ENCODE peak calls at places on chromosomes 11 and 22, in nine cellular contexts. Z is RWPE1, G is testis, W is hepatocyte, F is upper lobe of right lung, K is osteoblast, V is kidney, Q is stomach, B is spleen. E is an unnamed sample.

GRCh38 chr22:49803134-49803533 is 24.5 kb downstream of the BRD1 start:
- DNase-seq in F (no peak), V (no peak), B (no peak), W (no peak), Q (no peak), K (no peak), G (no peak), Z (no peak), E (no peak)

GRCh38 chr11:27514076-27514475 is 7.5 kb upstream of the LIN7C start:
- DNase-seq in W (no peak), Q (no peak), B (no peak), F (no peak), V (no peak), G (no peak), K (peak), Z (no peak), E (no peak)

GRCh38 chr22:49296561-49296960 is 531.1 kb downstream of the BRD1 start:
- DNase-seq in B (peak), G (peak), Q (peak), Z (no peak), V (no peak), F (peak), W (no peak), K (no peak), E (peak)

GRCh38 chr11:23280088-23280487 is 419.8 kb upstream of the CCDC179 start:
- DNase-seq in F (no peak), Z (no peak), K (no peak), V (no peak), W (no peak), G (no peak), Q (no peak), B (no peak), E (no peak)

GRCh38 chr11:11510939-11511338 is 110.9 kb downstream of the GALNT18 start:
- DNase-seq in V (peak), F (no peak), W (no peak), K (no peak), B (no peak), Z (no peak), Q (no peak), G (peak), E (no peak)

GRCh38 chr11:121777056-121777455 is 324.3 kb upstream of the SORL1-AS1 start:
- DNase-seq in Z (no peak), W (no peak), K (no peak), Q (no peak), F (no peak), V (no peak), B (no peak), G (no peak), E (no peak)

GRCh38 chr11:119530503-119530902 is 107.5 kb upstream of the THY1 start:
- DNase-seq in F (no peak), Z (no peak), W (peak), B (no peak), V (peak), K (no peak), G (no peak), Q (no peak), E (no peak)

GRCh38 chr11:86119062-86119461 is 50.2 kb upstream of the PICALM start:
- DNase-seq in G (no peak), Z (no peak), F (no peak), B (no peak), K (no peak), V (no peak), Q (no peak), W (no peak), E (no peak)

GRCh38 chr11:118572914-118573550 is 823 bp downstream of the ARCN1 start:
- DNase-seq in G (no peak), B (no peak), Q (no peak), K (peak), W (peak), F (no peak), V (no peak), Z (peak), E (no peak)

GRCh38 chr11:114375052-114375451 is 25.3 kb downstream of the C11orf71 start:
- DNase-seq in Z (no peak), K (no peak), B (no peak), W (no peak), V (no peak), F (no peak), Q (no peak), G (no peak), E (no peak)

GRCh38 chr11:41379084-41379483 is 80.4 kb downstream of the LRRC4C start:
- DNase-seq in Z (no peak), V (no peak), Q (no peak), W (no peak), F (no peak), B (no peak), K (no peak), G (no peak), E (no peak)

GRCh38 chr22:49487950-49488349 is 339.7 kb downstream of the BRD1 start:
- DNase-seq in V (peak), G (no peak), B (no peak), F (no peak), Z (no peak), Q (no peak), W (peak), K (no peak), E (no peak)

GRCh38 chr11:115581871-115582639 is 77.8 kb upstream of the CADM1 start:
- DNase-seq in B (no peak), G (no peak), K (no peak), W (peak), Q (no peak), V (no peak), Z (peak), F (no peak), E (no peak)

GRCh38 chr11:44379141-44380008 is 69.4 kb upstream of the ALX4 start:
- DNase-seq in W (no peak), Z (no peak), K (no peak), G (no peak), Q (no peak), V (no peak), F (no peak), B (no peak), E (no peak)

GRCh38 chr11:27524155-27524554 is 17.6 kb upstream of the LIN7C start:
- DNase-seq in F (no peak), Q (no peak), K (no peak), G (no peak), W (no peak), V (no peak), B (no peak), Z (peak), E (no peak)

GRCh38 chr22:44807915-44808690 is 55.7 kb downstream of the ARHGAP8 start:
- DNase-seq in W (no peak), V (peak), B (no peak), F (no peak), Q (no peak), Z (no peak), K (peak), G (no peak), E (no peak)

GRCh38 chr11:129315781-129316579 is 59.7 kb upstream of the BARX2 start:
- DNase-seq in F (peak), W (peak), Q (peak), K (no peak), V (no peak), B (no peak), G (no peak), Z (peak), E (no peak)

GRCh38 chr11:129143335-129143734 is 48.8 kb downstream of the ARHGAP32 start:
- DNase-seq in Q (peak), G (peak), Z (peak), F (peak), B (no peak), W (peak), V (peak), K (peak), E (peak)

GRCh38 chr22:40041738-40042137 is 47.0 kb downstream of the FAM83F start:
- DNase-seq in F (no peak), B (peak), Z (no peak), G (no peak), V (no peak), W (no peak), K (no peak), Q (no peak), E (no peak)

GRCh38 chr11:113874096-113874919 is 1.1 kb downstream of the USP28 start:
- DNase-seq in K (peak), B (no peak), Q (no peak), V (no peak), W (no peak), G (no peak), F (no peak), Z (peak), E (no peak)

GRCh38 chr22:29130490-29130889 is 57.7 kb downstream of the KREMEN1 start:
- DNase-seq in K (no peak), B (no peak), Z (no peak), F (no peak), V (no peak), G (no peak), W (no peak), Q (no peak), E (no peak)

DNA sequence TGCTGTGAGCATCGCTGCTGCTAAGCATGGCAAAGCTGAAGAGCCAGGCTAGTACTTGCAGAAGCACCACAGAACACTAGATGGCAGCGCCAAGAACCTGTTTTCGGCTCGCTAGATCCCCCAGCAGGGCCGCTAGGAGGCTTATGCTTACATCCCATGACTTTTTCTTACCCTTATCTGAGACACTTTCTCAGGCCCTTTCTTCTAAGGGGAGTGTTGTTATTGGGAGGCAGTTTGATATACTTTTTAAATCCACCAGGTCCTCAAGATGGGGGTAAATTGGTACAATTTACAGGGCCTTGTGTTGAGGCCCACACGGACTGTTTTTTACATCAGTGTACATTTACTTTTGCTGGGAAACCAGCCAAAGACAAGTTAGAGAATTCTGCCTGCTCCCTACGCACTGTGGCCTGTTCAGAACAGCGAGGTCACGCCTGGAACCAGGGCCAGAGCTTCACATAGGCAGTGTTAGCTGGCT is 4.0 kb downstream of the TRIM6 start:
- DNase-seq in W (peak), F (peak), B (peak), K (peak), Q (peak), G (peak), V (peak), Z (peak), E (peak)
- TF ChIP-seq CTCF in W (peak), F (peak), B (peak), K (peak), Q (peak), G (peak), V (peak), Z (peak), E (peak)

DNA sequence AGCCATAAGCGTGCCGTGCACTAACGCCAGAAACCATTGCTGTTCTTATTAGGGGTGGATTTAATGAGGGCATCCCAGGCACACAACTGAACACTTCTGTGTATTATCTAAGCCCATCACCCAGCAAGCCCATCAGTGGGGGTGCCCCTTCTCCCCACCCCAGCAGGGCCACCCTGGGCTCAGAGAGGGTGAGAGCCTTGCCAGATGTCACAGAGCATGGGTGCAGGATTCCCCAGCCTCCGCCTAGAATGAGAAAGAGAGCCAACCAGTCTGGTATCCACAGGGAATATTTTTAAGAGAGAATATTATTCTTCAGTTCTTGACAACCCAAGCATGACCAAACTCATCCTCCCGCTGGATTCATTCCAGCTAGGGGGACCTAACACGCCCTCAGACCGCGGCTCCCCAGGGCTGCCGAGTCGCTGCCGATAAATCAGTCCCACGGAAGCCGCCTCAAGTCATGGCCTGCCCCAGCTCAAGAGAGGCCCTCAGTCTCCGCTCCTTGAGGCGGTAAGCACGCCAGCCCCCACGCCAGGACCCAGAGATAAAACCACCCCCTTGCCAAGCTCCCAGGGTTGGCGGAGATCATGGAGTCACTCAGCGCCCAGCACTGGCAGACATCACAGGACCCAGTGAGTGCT is 47.2 kb downstream of the MN1 start:
- DNase-seq in K (peak), Z (peak), W (no peak), B (peak), Q (no peak), G (no peak), V (no peak), F (no peak), E (no peak)
- H3K27ac ChIP-seq in K (no peak), Z (peak), W (no peak), B (no peak), Q (no peak), G (no peak), V (no peak), F (no peak), E (peak)

DNA sequence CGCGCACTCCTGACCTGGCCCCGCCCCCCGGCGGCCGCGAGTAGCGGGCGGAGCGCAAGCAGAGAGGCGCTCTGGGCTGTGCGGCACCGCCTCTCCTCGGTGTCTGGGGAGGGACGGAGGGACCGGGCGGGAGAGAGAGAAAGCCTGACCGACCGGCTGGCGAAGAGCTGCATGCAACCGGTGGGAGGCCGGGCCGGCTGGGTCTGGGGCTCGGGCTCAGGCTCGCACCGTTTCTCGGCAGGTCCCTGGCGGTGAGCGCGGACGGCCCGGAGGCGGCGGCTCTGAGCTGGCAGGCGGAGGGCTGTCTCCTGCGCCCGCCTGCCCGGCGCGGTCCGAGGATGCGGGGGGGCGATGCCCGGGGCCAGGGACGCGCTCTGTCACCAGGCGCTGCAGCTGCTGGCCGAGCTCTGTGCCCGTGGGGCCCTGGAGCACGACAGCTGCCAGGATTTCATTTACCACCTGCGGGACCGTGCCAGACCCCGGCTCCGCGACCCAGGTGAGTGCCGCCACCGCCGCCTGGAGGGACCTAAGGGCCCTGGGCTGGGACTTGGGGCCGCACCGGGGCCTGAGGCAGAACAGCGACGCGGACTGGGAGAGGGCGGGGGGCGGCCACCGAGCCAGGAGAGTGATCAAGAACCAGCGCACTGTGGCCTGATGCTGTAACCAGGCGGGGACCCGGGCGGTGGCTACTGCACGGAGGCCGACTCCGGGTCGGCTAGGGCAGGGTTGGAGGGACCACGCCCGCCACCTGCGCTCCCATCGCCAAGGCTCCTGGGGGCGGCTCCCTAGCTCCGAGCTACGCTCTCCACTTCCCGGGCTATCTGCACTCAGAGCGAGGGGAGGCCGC is at the start of gene SYT9:
- DNase-seq in Q (peak), K (peak), F (peak), W (peak), Z (peak), V (peak), B (peak), G (peak), E (peak)
- TF ChIP-seq CTCF in Q (no peak), K (no peak), F (no peak), W (peak), Z (no peak), V (no peak), B (no peak), G (no peak), E (no peak)

DNA sequence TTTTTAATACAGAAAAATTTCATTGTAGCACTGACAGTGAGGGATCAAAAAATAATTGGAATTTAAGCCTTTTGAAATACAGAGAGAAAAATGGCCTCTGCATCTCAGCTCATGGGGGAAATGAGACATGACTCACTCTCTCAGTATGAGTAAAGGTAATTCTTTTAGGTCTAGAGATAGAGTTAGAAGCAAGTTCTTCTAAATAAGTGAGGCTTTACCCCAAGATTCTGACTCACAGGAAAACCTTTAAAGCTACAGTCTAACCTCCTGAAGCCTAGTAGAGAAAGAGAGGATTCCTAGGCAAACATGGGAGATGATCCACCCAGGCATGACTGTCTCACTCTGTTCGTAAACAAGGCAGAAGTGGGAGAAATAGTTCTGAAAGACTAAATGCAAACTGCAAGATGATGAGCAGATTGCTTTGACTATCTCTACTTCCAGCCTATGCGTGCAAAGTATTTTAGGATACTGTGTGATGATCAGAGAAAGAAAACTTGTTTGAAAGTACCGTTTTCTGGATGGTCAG is 1003.3 kb upstream of the CCDC90B start:
- DNase-seq in B (no peak), V (no peak), K (no peak), W (peak), F (no peak), Z (peak), Q (no peak), G (no peak), E (no peak)
- H3K27ac ChIP-seq in B (no peak), V (no peak), K (peak), W (no peak), F (no peak), Z (no peak), Q (no peak), G (no peak), E (no peak)

GRCh38 chr22:35116269-35116668 is 50.3 kb downstream of the ISX start:
- DNase-seq in F (no peak), W (no peak), V (no peak), Z (no peak), Q (no peak), B (no peak), K (no peak), G (no peak), E (no peak)

GRCh38 chr22:35119494-35119893 is 53.5 kb downstream of the ISX start:
- DNase-seq in Q (no peak), Z (no peak), K (no peak), V (no peak), B (no peak), W (no peak), F (no peak), G (no peak), E (no peak)

GRCh38 chr22:35115515-35115914 is 49.6 kb downstream of the ISX start:
- DNase-seq in F (no peak), Z (no peak), V (no peak), K (no peak), B (no peak), G (no peak), W (no peak), Q (no peak), E (no peak)

GRCh38 chr22:35114296-35114980 is 48.5 kb downstream of the ISX start:
- DNase-seq in W (no peak), G (no peak), B (no peak), V (no peak), F (no peak), K (no peak), Q (no peak), Z (no peak), E (no peak)

GRCh38 chr22:35116817-35117216 is 50.9 kb downstream of the ISX start:
- DNase-seq in K (no peak), Q (no peak), V (no peak), G (no peak), B (no peak), Z (no peak), F (no peak), W (peak), E (no peak)
- TF ChIP-seq CTCF in K (no peak), Q (no peak), V (no peak), G (no peak), B (no peak), Z (no peak), F (no peak), W (peak), E (no peak)

GRCh38 chr11:18420067-18420466 is 7.9 kb downstream of the LDHC start:
- DNase-seq in G (no peak), Z (no peak), V (no peak), Q (no peak), W (no peak), F (no peak), B (no peak), K (no peak), E (no peak)
- H3K27ac ChIP-seq in G (no peak), Z (no peak), V (no peak), Q (no peak), W (no peak), F (no peak), B (no peak), K (no peak), E (no peak)

DNA sequence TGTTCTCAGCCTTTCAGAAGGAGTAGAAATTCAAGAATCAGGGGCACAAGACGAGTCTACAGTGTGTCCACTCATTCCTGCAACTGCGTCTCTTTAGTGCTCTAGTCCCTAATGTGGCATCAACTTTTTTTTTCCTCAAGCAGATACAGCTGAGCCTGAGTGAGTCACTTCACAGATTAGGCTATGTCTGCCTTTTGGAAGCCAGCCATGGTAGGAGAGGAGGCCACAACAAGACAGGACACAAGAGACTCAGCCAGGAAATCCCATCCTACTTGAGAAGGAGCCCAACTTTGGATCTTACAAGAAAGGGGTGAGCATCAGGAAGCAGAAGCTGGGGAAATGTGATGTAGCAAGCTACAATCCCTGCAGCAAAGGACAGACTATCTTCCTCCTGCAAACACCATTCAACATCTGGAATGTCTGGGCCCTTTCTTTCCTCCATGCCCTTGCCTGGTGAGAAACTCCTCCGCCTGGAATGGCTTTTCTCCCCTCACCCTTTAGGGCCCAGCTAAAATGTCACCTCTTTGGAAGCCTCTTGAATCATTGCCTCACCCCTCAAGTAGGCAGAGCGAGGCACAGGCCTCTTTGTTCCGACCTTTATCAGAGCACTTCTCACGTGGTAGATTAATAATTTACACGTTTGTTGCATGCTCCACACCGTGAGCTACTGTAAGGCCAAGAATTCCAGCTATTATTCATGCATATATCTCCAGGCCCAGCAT is 156.4 kb upstream of the PITPNB start:
- DNase-seq in K (peak), W (peak), Q (peak), V (no peak), Z (peak), F (no peak), G (peak), B (no peak), E (peak)
- TF ChIP-seq CTCF in K (no peak), W (no peak), Q (no peak), V (no peak), Z (no peak), F (no peak), G (no peak), B (no peak), E (no peak)